ENCODE peak calls at places on chromosome 12, in six cellular contexts. One of them, this sample, is unnamed.

GRCh38 chr12:52870361-52871290 is 21.8 kb upstream of the KRT78 start:
- ATAC-seq in upper lobe of left lung: peak; percentile 38
- ATAC-seq in HepG2: peak; percentile 77
- ATAC-seq in GM23338: peak; percentile 79
- ATAC-seq in HCT116: peak; percentile 71
- ATAC-seq in Panc1: peak; percentile 69
- ATAC-seq in this sample: no peak

GRCh38 chr12:93908846-93909592 is 231.8 kb downstream of the CRADD start:
- ATAC-seq in GM23338: no peak
- ATAC-seq in Panc1: no peak
- ATAC-seq in HCT116: no peak
- ATAC-seq in upper lobe of left lung: no peak
- ATAC-seq in HepG2: no peak
- ATAC-seq in this sample: no peak

GRCh38 chr12:46109343-46110219 is 119.2 kb upstream of the SCAF11 start:
- ATAC-seq in Panc1: no peak
- ATAC-seq in HepG2: no peak
- ATAC-seq in HCT116: no peak
- ATAC-seq in upper lobe of left lung: no peak
- ATAC-seq in GM23338: no peak
- ATAC-seq in this sample: no peak

GRCh38 chr12:40209886-40210285 is 14.9 kb upstream of the LRRK2 start:
- ATAC-seq in HCT116: no peak
- ATAC-seq in GM23338: no peak
- ATAC-seq in upper lobe of left lung: no peak
- ATAC-seq in Panc1: no peak
- ATAC-seq in HepG2: no peak
- ATAC-seq in this sample: no peak

GRCh38 chr12:29157486-29157946 is 8.4 kb downstream of the FAR2 start:
- ATAC-seq in upper lobe of left lung: no peak
- ATAC-seq in HCT116: no peak
- ATAC-seq in GM23338: no peak
- ATAC-seq in Panc1: no peak
- ATAC-seq in HepG2: no peak
- ATAC-seq in this sample: no peak

GRCh38 chr12:95870897-95871296 is 12.1 kb downstream of the SNRPF start:
- ATAC-seq in Panc1: no peak
- ATAC-seq in upper lobe of left lung: no peak
- ATAC-seq in HepG2: peak; percentile 44
- ATAC-seq in GM23338: no peak
- ATAC-seq in HCT116: no peak
- ATAC-seq in this sample: no peak

GRCh38 chr12:71214511-71215285 is 56.9 kb upstream of the TSPAN8 start:
- ATAC-seq in HepG2: peak; percentile 83
- ATAC-seq in HCT116: no peak
- ATAC-seq in Panc1: no peak
- ATAC-seq in upper lobe of left lung: no peak
- ATAC-seq in GM23338: peak; percentile 93
- ATAC-seq in this sample: no peak

GRCh38 chr12:132238487-132239248 is 90.7 kb downstream of the GALNT9 start:
- ATAC-seq in Panc1: peak; percentile 82
- ATAC-seq in upper lobe of left lung: peak; percentile 21
- ATAC-seq in HepG2: no peak
- ATAC-seq in HCT116: peak; percentile 91
- ATAC-seq in GM23338: peak; percentile 42
- ATAC-seq in this sample: no peak

GRCh38 chr12:107079172-107080011 is 14.0 kb downstream of the CRY1 start:
- ATAC-seq in upper lobe of left lung: peak; percentile 58
- ATAC-seq in GM23338: peak; percentile 56
- ATAC-seq in HepG2: no peak
- ATAC-seq in Panc1: no peak
- ATAC-seq in HCT116: peak; percentile 77
- ATAC-seq in this sample: no peak

GRCh38 chr12:81078469-81079196 is 754 bp downstream of the ACSS3 start:
- ATAC-seq in upper lobe of left lung: peak; percentile 72
- ATAC-seq in HCT116: no peak
- ATAC-seq in HepG2: peak; percentile 87
- ATAC-seq in Panc1: no peak
- ATAC-seq in GM23338: peak; percentile 6
- ATAC-seq in this sample: peak; percentile 51

GRCh38 chr12:112750971-112751370 is 40.6 kb upstream of the RPH3A start:
- ATAC-seq in Panc1: no peak
- ATAC-seq in GM23338: no peak
- ATAC-seq in HCT116: no peak
- ATAC-seq in upper lobe of left lung: no peak
- ATAC-seq in HepG2: no peak
- ATAC-seq in this sample: no peak

GRCh38 chr12:110822821-110823415 is 23.9 kb upstream of the CCDC63 start:
- ATAC-seq in GM23338: no peak
- ATAC-seq in HepG2: no peak
- ATAC-seq in Panc1: no peak
- ATAC-seq in HCT116: no peak
- ATAC-seq in upper lobe of left lung: no peak
- ATAC-seq in this sample: no peak
- H3K27ac ChIP-seq in GM23338: no peak overlapping the region
- H3K27ac ChIP-seq in HepG2: no peak overlapping the region
- H3K27ac ChIP-seq in Panc1: no peak overlapping the region
- H3K27ac ChIP-seq in HCT116: no peak overlapping the region
- H3K27ac ChIP-seq in upper lobe of left lung: no peak overlapping the region
- H3K27ac ChIP-seq in this sample: no peak overlapping the region

GRCh38 chr12:63668028-63668799 is at the start of gene DPY19L2:
- ATAC-seq in upper lobe of left lung: peak; percentile 69
- ATAC-seq in HepG2: peak; percentile 76
- ATAC-seq in Panc1: peak; percentile 97
- ATAC-seq in HCT116: no peak
- ATAC-seq in GM23338: peak; percentile 90
- ATAC-seq in this sample: peak; percentile 91
- TF ChIP-seq POLR2AphosphoS5 in upper lobe of left lung: no peak
- TF ChIP-seq POLR2AphosphoS5 in HepG2: no peak
- TF ChIP-seq POLR2AphosphoS5 in Panc1: no peak
- TF ChIP-seq POLR2AphosphoS5 in HCT116: no peak
- TF ChIP-seq POLR2AphosphoS5 in GM23338: peak; percentile 49
- TF ChIP-seq POLR2AphosphoS5 in this sample: peak; percentile 46

DNA sequence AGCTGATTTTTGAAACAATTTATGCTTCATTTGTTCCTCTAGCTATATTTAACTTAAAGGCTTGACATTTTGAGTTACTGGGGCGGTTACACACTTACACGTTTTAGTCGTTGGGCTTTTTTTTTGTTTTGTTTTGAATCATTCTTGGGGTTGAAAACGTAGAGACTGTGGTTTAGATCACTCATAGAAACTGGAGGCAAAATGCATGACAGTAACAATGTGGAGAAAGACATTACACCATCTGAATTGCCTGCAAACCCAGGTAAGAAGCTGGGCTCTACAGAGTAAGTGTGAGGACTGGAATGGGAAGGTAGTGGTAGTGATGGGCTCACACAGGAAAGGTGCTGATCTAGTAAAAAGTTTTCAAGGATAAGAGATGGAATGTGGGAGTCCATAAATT is at the start of gene CLEC2D:
- ATAC-seq in Panc1: no peak
- ATAC-seq in HepG2: no peak
- ATAC-seq in GM23338: no peak
- ATAC-seq in HCT116: no peak
- ATAC-seq in upper lobe of left lung: no peak
- ATAC-seq in this sample: no peak
- H3K27ac ChIP-seq in Panc1: no peak within 1 kb of the TSS
- H3K27ac ChIP-seq in HepG2: no peak within 1 kb of the TSS
- H3K27ac ChIP-seq in GM23338: no peak within 1 kb of the TSS
- H3K27ac ChIP-seq in HCT116: no peak within 1 kb of the TSS
- H3K27ac ChIP-seq in upper lobe of left lung: no peak within 1 kb of the TSS
- H3K27ac ChIP-seq in this sample: no peak within 1 kb of the TSS

GRCh38 chr12:62239571-62239970 is 20.6 kb upstream of the USP15 start:
- ATAC-seq in GM23338: no peak
- ATAC-seq in Panc1: no peak
- ATAC-seq in upper lobe of left lung: no peak
- ATAC-seq in HCT116: no peak
- ATAC-seq in HepG2: no peak
- ATAC-seq in this sample: no peak
- TF ChIP-seq POLR2AphosphoS5 in GM23338: no peak
- TF ChIP-seq POLR2AphosphoS5 in Panc1: no peak
- TF ChIP-seq POLR2AphosphoS5 in upper lobe of left lung: no peak
- TF ChIP-seq POLR2AphosphoS5 in HCT116: no peak
- TF ChIP-seq POLR2AphosphoS5 in HepG2: no peak
- TF ChIP-seq POLR2AphosphoS5 in this sample: no peak

GRCh38 chr12:69108024-69108423 is 131.3 kb upstream of the CPSF6 start:
- ATAC-seq in GM23338: peak; percentile 82
- ATAC-seq in HepG2: no peak
- ATAC-seq in Panc1: no peak
- ATAC-seq in HCT116: no peak
- ATAC-seq in upper lobe of left lung: peak; percentile 55
- ATAC-seq in this sample: no peak
- H3K27ac ChIP-seq in GM23338: no peak overlapping the region
- H3K27ac ChIP-seq in HepG2: no peak overlapping the region
- H3K27ac ChIP-seq in Panc1: no peak overlapping the region
- H3K27ac ChIP-seq in HCT116: no peak overlapping the region
- H3K27ac ChIP-seq in upper lobe of left lung: peak overlapping the region; percentile 63
- H3K27ac ChIP-seq in this sample: peak overlapping the region; percentile 29

GRCh38 chr12:12011880-12012260 is 58.9 kb upstream of the BCL2L14 start:
- ATAC-seq in Panc1: no peak
- ATAC-seq in GM23338: no peak
- ATAC-seq in upper lobe of left lung: no peak
- ATAC-seq in HCT116: no peak
- ATAC-seq in HepG2: no peak
- ATAC-seq in this sample: no peak

GRCh38 chr12:12008232-12008850 is 62.4 kb upstream of the BCL2L14 start:
- ATAC-seq in GM23338: peak; percentile 4
- ATAC-seq in HCT116: no peak
- ATAC-seq in upper lobe of left lung: no peak
- ATAC-seq in HepG2: no peak
- ATAC-seq in Panc1: no peak
- ATAC-seq in this sample: no peak

GRCh38 chr12:12007713-12008231 is 63.0 kb upstream of the BCL2L14 start:
- ATAC-seq in upper lobe of left lung: no peak
- ATAC-seq in HepG2: no peak
- ATAC-seq in Panc1: no peak
- ATAC-seq in GM23338: no peak
- ATAC-seq in HCT116: no peak
- ATAC-seq in this sample: no peak

GRCh38 chr12:12008931-12009611 is 61.7 kb upstream of the BCL2L14 start:
- ATAC-seq in Panc1: no peak
- ATAC-seq in GM23338: peak; percentile 86
- ATAC-seq in upper lobe of left lung: peak; percentile 26
- ATAC-seq in HepG2: peak; percentile 66
- ATAC-seq in HCT116: peak; percentile 81
- ATAC-seq in this sample: no peak

DNA sequence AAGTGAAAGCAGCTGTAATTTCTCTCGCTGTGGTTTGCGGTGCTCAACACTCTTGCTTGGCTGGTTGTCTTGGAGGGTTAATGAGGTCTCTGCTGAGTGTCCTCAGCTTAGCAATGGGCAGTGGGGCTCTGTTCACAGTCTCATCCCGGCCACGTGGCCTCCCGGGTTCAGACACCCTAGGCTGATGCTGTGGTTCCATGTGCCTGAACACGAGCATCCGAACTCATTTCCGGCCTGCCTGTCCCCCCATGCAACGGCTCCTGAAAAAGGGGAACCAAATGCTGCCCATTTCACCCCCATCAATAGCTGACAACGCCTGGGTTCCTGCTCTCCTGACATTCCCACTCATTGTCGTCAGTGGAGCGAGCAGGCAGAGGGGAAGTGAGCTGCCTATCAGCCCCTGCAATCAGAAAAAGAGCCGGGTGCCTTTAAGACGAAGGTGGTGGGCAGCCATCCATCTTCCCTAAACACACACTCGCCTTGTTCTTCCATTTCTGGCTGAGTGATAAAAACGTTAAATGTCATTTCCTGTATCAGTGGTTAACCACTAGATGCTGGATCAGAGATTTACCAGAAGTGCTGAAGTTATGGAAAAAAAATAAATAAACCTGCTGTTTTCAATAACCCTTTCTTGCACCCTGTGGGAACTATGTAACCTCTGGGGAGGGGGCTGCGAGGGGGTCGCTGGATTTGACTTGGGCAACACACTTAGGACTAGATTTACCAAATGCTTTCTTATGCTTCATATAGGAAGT is 60.3 kb upstream of the BCL2L14 start:
- ATAC-seq in upper lobe of left lung: peak; percentile 80
- ATAC-seq in HepG2: no peak
- ATAC-seq in GM23338: no peak
- ATAC-seq in Panc1: no peak
- ATAC-seq in HCT116: no peak
- ATAC-seq in this sample: peak; percentile 55
- TF ChIP-seq POLR2AphosphoS5 in upper lobe of left lung: peak; percentile 30
- TF ChIP-seq POLR2AphosphoS5 in HepG2: no peak
- TF ChIP-seq POLR2AphosphoS5 in GM23338: no peak
- TF ChIP-seq POLR2AphosphoS5 in Panc1: no peak
- TF ChIP-seq POLR2AphosphoS5 in HCT116: no peak
- TF ChIP-seq POLR2AphosphoS5 in this sample: no peak

GRCh38 chr12:104276192-104277131 is 27.1 kb upstream of the EID3 start:
- ATAC-seq in upper lobe of left lung: peak; percentile 67
- ATAC-seq in Panc1: peak; percentile 68
- ATAC-seq in HepG2: peak; percentile 74
- ATAC-seq in GM23338: no peak
- ATAC-seq in HCT116: no peak
- ATAC-seq in this sample: peak; percentile 34
- H3K27ac ChIP-seq in upper lobe of left lung: peak overlapping the region; percentile 70
- H3K27ac ChIP-seq in Panc1: peak overlapping the region; percentile 99
- H3K27ac ChIP-seq in HepG2: no peak overlapping the region
- H3K27ac ChIP-seq in GM23338: no peak overlapping the region
- H3K27ac ChIP-seq in HCT116: peak overlapping the region; percentile 83
- H3K27ac ChIP-seq in this sample: no peak overlapping the region

This sample was measured in gastroesophageal sphincter.